ENCODE peak calls at places on chromosomes 16 and 17, in four cellular contexts. D is HCT116, I is GM12878, M is esophagus muscularis mucosa. K is an unnamed sample.

GRCh38 chr17:73156166-73156840 is 8.5 kb upstream of the SSTR2 start:
- DNase-seq in D (peak; percentile 23), I (no peak), M (no peak), K (peak; percentile 74)

GRCh38 chr16:70714526-70715112 is 28.8 kb upstream of the MTSS2 start:
- DNase-seq in D (no peak), I (no peak), M (no peak), K (no peak)

GRCh38 chr17:50176559-50177471 is 11.0 kb downstream of the SGCA start:
- DNase-seq in D (no peak), I (no peak), M (no peak), K (no peak)

GRCh38 chr17:50547035-50547735 is at the start of gene SPATA20:
- DNase-seq in D (peak; percentile 80), I (peak; percentile 47), M (peak; percentile 98), K (peak; percentile 97)

GRCh38 chr17:27207073-27207511 is 86.8 kb upstream of the WSB1 start:
- DNase-seq in D (peak; percentile 22), I (no peak), M (no peak), K (no peak)

GRCh38 chr17:64218066-64218465 is 45.0 kb downstream of the TEX2 start:
- DNase-seq in D (no peak), I (peak; percentile 28), M (no peak), K (no peak)

GRCh38 chr17:33947762-33948161 is 307.3 kb upstream of the CCL2 start:
- DNase-seq in D (no peak), I (no peak), M (no peak), K (no peak)

GRCh38 chr17:66461343-66461995 is 159.1 kb downstream of the PRKCA start:
- DNase-seq in D (no peak), I (no peak), M (no peak), K (no peak)

GRCh38 chr17:29848737-29849136 is 81.3 kb downstream of the SSH2 start:
- DNase-seq in D (no peak), I (no peak), M (no peak), K (no peak)

GRCh38 chr17:8173056-8173870 is 2.9 kb downstream of the TMEM107 start:
- DNase-seq in D (peak; percentile 99), I (peak; percentile 98), M (no peak), K (no peak)

DNA sequence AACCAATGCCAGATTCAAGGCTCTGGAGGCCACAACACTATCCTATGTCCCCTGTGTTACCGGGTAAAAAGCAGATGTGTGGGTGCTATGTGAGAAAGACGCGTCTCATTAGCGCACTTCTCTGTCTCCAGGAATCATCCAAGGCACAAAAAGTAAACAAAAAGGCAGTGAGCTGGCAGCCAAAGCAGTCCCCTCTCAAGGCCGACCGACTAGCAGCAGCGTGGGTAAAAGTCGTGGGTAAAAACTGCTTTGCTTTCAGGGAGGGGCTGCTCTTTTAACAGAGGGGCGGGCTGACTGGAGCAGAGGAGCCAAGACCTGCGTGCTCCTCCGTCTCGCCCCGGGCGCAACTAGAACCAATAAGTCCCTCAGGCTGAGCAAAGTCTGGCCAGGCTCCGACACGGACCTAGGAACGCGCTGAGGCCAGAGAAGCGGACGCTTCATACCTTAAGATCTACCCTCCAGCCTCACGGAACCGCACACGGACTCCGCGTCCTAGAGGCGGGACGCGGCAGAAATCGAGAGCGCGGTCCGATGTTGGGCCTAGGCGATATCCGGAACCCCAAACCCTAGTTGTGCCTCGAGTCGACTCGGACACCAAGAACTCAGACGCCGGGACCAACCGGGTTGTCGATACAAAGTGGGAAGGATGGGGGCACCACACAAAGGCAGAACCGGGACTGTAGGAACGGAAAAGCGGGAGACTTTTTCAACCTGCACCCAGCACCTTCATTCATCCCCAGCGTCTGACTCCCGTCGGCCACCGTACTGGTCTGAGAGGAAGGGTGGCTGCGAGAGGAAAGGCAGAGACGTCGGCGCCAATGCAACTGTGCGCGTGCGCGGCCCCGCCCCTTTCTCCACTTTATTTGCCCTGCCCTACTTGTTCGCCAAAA is at the start of gene INTS2:
- DNase-seq in D (peak; percentile 96), I (peak; percentile 83), M (peak; percentile 99), K (peak; percentile 100)
- TF ChIP-seq CTCF in D (no peak), I (no peak), M (no peak), K (no peak)

DNA sequence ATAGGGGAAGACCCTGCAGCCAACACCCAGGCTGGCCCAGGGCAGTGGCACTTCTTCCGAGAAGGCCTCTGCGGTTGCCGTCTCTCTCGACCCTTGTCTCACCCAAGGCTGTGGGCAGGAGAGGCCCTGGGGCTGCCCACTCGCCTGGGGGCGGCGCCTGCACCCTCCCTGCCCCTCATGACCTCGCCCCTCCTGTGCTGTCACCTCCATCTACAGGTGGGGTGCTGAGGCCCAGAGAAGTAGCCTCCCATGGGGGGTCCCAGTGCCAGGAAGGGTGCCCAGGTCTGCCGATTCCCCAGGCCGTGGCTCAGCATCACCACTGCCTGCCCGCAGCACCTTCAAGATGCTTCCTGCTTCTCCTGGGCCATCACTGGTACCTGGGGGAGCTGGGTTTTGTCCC is 992 bp downstream of the NLRC3 start:
- DNase-seq in D (no peak), I (no peak), M (no peak), K (peak; percentile 62)
- H3K4me1 ChIP-seq in D (peaks cover 6% of the 10 kb centered on the region), I (peaks cover 45% of the 10 kb centered on the region), M (peaks cover 3% of the 10 kb centered on the region), K (peaks cover 32% of the 10 kb centered on the region)

DNA sequence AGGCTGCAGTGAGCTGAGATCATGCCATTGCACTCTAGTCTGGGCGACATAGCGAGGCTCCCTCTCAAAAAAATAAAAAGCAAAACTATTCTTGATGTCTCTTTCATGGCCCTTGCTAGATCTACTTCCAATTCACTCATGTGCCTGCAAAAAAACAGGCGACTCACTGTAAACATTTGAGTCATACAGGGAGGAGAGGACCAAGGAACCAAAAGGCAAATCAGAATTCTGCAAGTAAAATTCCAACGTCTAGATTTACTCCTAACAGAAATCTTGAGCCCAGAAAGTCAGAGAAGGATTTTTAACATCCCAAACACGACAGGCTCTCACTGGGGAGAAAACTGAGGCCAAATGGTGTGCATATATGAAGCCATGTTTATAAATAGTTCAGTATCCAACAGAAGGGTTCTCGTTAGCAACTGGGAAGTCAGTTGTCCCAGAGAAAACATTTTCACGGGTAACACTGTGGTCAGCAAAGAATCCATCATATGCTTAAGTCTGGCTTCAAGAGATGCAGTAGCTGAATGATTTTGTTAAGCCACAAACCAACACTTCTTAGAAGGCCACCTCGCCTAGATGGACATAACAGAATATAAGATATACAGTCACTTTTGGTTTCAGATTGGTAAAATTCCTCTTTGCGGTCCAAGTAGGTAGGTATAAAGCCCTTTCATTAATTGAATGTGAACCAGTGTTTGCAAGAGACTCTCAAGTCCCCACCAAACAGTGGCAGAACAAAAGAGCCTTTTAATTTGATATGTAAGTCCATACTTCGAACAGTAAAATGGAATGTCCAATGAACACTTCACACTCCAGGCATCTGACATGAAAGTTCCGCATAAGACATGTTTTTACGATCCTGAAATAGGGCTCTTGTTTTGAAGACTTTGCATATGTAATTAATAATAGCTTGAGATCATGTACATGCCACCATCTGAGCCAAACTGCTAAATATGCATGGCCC is 39.9 kb downstream of the LITAF start:
- DNase-seq in D (no peak), I (no peak), M (no peak), K (no peak)
- TF ChIP-seq POLR2AphosphoS5 in D (no peak), I (no peak), M (no peak), K (no peak)

GRCh38 chr16:4253394-4254150 is 11.7 kb upstream of the SRL start:
- DNase-seq in D (peak; percentile 97), I (peak; percentile 88), M (peak; percentile 100), K (peak; percentile 100)

GRCh38 chr16:4246777-4247476 is 5.0 kb upstream of the SRL start:
- DNase-seq in D (no peak), I (no peak), M (no peak), K (no peak)

GRCh38 chr16:4245400-4245799 is 3.5 kb upstream of the SRL start:
- DNase-seq in D (no peak), I (no peak), M (no peak), K (no peak)

GRCh38 chr16:4244881-4245280 is 3.0 kb upstream of the SRL start:
- DNase-seq in D (no peak), I (no peak), M (no peak), K (no peak)

DNA sequence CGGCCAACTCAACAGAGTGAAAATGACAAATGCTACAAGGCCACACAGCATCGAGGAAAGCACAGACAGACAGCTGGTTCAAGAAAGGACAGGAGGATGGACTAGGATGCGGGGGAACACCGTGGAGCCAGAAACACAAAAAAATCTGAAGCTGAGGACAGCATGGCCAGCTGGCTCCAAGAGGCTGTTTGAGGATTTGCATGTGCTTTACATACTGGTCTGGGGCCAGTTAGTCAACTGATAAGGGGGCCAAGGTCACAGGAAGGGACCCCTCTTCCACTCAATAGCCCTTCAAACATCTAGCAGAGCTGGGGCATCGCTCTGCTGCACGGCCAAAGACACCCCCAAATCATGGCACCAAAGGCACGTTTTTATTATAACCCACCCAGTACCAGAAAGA is 7.7 kb upstream of the SRL start:
- DNase-seq in D (no peak), I (no peak), M (no peak), K (no peak)
- TF ChIP-seq CTCF in D (no peak), I (no peak), M (no peak), K (no peak)

GRCh38 chr17:57852955-57853328 is 3.1 kb upstream of the MRPS23 start:
- DNase-seq in D (no peak), I (no peak), M (no peak), K (no peak)

GRCh38 chr17:57856792-57857620 is 7.2 kb upstream of the MRPS23 start:
- DNase-seq in D (no peak), I (no peak), M (no peak), K (no peak)

GRCh38 chr17:57855391-57856035 is 5.7 kb upstream of the MRPS23 start:
- DNase-seq in D (no peak), I (no peak), M (no peak), K (no peak)

GRCh38 chr17:57852041-57852954 is 2.5 kb upstream of the MRPS23 start:
- DNase-seq in D (no peak), I (no peak), M (no peak), K (peak; percentile 39)

GRCh38 chr17:57853695-57854094 is 3.9 kb upstream of the MRPS23 start:
- DNase-seq in D (no peak), I (no peak), M (no peak), K (peak; percentile 43)
- H3K4me1 ChIP-seq in D (peaks cover 14% of the 10 kb centered on the region), I (peaks cover 4% of the 10 kb centered on the region), M (peaks cover 82% of the 10 kb centered on the region), K (peaks cover 24% of the 10 kb centered on the region)